ENCODE peak calls at places on chromosomes 5 and 9, in eight cellular contexts. One of them, this sample, is unnamed.

GRCh38 chr9:34526026-34526425 is 3.2 kb upstream of the ENHO start:
- DNase-seq in left ventricle myocardium inferior: no peak
- DNase-seq in CD8-positive, alpha-beta T cell: no peak
- DNase-seq in naive thymus-derived CD4-positive, alpha-beta T cell: no peak
- DNase-seq in Jurkat, Clone E6-1: no peak
- DNase-seq in CD8-positive, alpha-beta memory T cell: no peak
- DNase-seq in mucosa of descending colon: no peak
- DNase-seq in fibroblast of pulmonary artery: no peak
- DNase-seq in this sample: no peak

GRCh38 chr9:123364241-123364824 is 8.3 kb downstream of the CRB2 start:
- DNase-seq in fibroblast of pulmonary artery: peak
- DNase-seq in Jurkat, Clone E6-1: no peak
- DNase-seq in CD8-positive, alpha-beta T cell: no peak
- DNase-seq in mucosa of descending colon: no peak
- DNase-seq in left ventricle myocardium inferior: no peak
- DNase-seq in naive thymus-derived CD4-positive, alpha-beta T cell: no peak
- DNase-seq in CD8-positive, alpha-beta memory T cell: no peak
- DNase-seq in this sample: no peak

GRCh38 chr9:135555910-135556309 is 5.6 kb upstream of the PAEP start:
- DNase-seq in naive thymus-derived CD4-positive, alpha-beta T cell: no peak
- DNase-seq in CD8-positive, alpha-beta T cell: no peak
- DNase-seq in mucosa of descending colon: no peak
- DNase-seq in fibroblast of pulmonary artery: no peak
- DNase-seq in left ventricle myocardium inferior: no peak
- DNase-seq in Jurkat, Clone E6-1: no peak
- DNase-seq in CD8-positive, alpha-beta memory T cell: no peak
- DNase-seq in this sample: no peak

GRCh38 chr9:131010482-131011273 is 1.7 kb downstream of the LAMC3 start:
- DNase-seq in CD8-positive, alpha-beta T cell: no peak
- DNase-seq in naive thymus-derived CD4-positive, alpha-beta T cell: no peak
- DNase-seq in left ventricle myocardium inferior: no peak
- DNase-seq in Jurkat, Clone E6-1: no peak
- DNase-seq in CD8-positive, alpha-beta memory T cell: no peak
- DNase-seq in fibroblast of pulmonary artery: no peak
- DNase-seq in mucosa of descending colon: no peak
- DNase-seq in this sample: no peak

GRCh38 chr9:4674783-4675182 is 4.6 kb upstream of the CDC37L1 start:
- DNase-seq in fibroblast of pulmonary artery: peak
- DNase-seq in naive thymus-derived CD4-positive, alpha-beta T cell: no peak
- DNase-seq in mucosa of descending colon: no peak
- DNase-seq in CD8-positive, alpha-beta memory T cell: no peak
- DNase-seq in left ventricle myocardium inferior: no peak
- DNase-seq in CD8-positive, alpha-beta T cell: no peak
- DNase-seq in Jurkat, Clone E6-1: no peak
- DNase-seq in this sample: no peak

GRCh38 chr5:50300878-50301277 is 140.2 kb downstream of the EMB start:
- DNase-seq in Jurkat, Clone E6-1: no peak
- DNase-seq in CD8-positive, alpha-beta memory T cell: no peak
- DNase-seq in fibroblast of pulmonary artery: no peak
- DNase-seq in naive thymus-derived CD4-positive, alpha-beta T cell: no peak
- DNase-seq in mucosa of descending colon: no peak
- DNase-seq in CD8-positive, alpha-beta T cell: no peak
- DNase-seq in left ventricle myocardium inferior: no peak
- DNase-seq in this sample: no peak

GRCh38 chr5:50302815-50303490 is 138.1 kb downstream of the EMB start:
- DNase-seq in left ventricle myocardium inferior: no peak
- DNase-seq in CD8-positive, alpha-beta memory T cell: no peak
- DNase-seq in CD8-positive, alpha-beta T cell: no peak
- DNase-seq in fibroblast of pulmonary artery: peak
- DNase-seq in mucosa of descending colon: no peak
- DNase-seq in Jurkat, Clone E6-1: no peak
- DNase-seq in naive thymus-derived CD4-positive, alpha-beta T cell: no peak
- DNase-seq in this sample: no peak

GRCh38 chr9:123111427-123111826 is 78.0 kb downstream of the GPR21 start:
- DNase-seq in mucosa of descending colon: peak
- DNase-seq in left ventricle myocardium inferior: no peak
- DNase-seq in Jurkat, Clone E6-1: no peak
- DNase-seq in fibroblast of pulmonary artery: no peak
- DNase-seq in CD8-positive, alpha-beta memory T cell: no peak
- DNase-seq in CD8-positive, alpha-beta T cell: no peak
- DNase-seq in naive thymus-derived CD4-positive, alpha-beta T cell: no peak
- DNase-seq in this sample: no peak

GRCh38 chr5:66960373-66961137 is 236.0 kb downstream of the CD180 start:
- DNase-seq in CD8-positive, alpha-beta memory T cell: no peak
- DNase-seq in Jurkat, Clone E6-1: no peak
- DNase-seq in CD8-positive, alpha-beta T cell: no peak
- DNase-seq in naive thymus-derived CD4-positive, alpha-beta T cell: no peak
- DNase-seq in fibroblast of pulmonary artery: peak
- DNase-seq in mucosa of descending colon: peak
- DNase-seq in left ventricle myocardium inferior: no peak
- DNase-seq in this sample: no peak

GRCh38 chr9:34463098-34463900 is 4.7 kb downstream of the DNAI1 start:
- DNase-seq in CD8-positive, alpha-beta memory T cell: no peak
- DNase-seq in fibroblast of pulmonary artery: peak
- DNase-seq in Jurkat, Clone E6-1: no peak
- DNase-seq in CD8-positive, alpha-beta T cell: no peak
- DNase-seq in left ventricle myocardium inferior: no peak
- DNase-seq in mucosa of descending colon: no peak
- DNase-seq in naive thymus-derived CD4-positive, alpha-beta T cell: no peak
- DNase-seq in this sample: no peak

GRCh38 chr9:14056235-14056930 is 257.6 kb downstream of the NFIB start:
- DNase-seq in CD8-positive, alpha-beta memory T cell: no peak
- DNase-seq in left ventricle myocardium inferior: no peak
- DNase-seq in Jurkat, Clone E6-1: no peak
- DNase-seq in CD8-positive, alpha-beta T cell: no peak
- DNase-seq in fibroblast of pulmonary artery: peak
- DNase-seq in naive thymus-derived CD4-positive, alpha-beta T cell: no peak
- DNase-seq in mucosa of descending colon: no peak
- DNase-seq in this sample: no peak

GRCh38 chr9:684950-685340 is 156.6 kb upstream of the DMRT1 start:
- DNase-seq in mucosa of descending colon: no peak
- DNase-seq in Jurkat, Clone E6-1: no peak
- DNase-seq in fibroblast of pulmonary artery: peak
- DNase-seq in CD8-positive, alpha-beta memory T cell: no peak
- DNase-seq in left ventricle myocardium inferior: no peak
- DNase-seq in naive thymus-derived CD4-positive, alpha-beta T cell: no peak
- DNase-seq in CD8-positive, alpha-beta T cell: no peak
- DNase-seq in this sample: no peak

DNA sequence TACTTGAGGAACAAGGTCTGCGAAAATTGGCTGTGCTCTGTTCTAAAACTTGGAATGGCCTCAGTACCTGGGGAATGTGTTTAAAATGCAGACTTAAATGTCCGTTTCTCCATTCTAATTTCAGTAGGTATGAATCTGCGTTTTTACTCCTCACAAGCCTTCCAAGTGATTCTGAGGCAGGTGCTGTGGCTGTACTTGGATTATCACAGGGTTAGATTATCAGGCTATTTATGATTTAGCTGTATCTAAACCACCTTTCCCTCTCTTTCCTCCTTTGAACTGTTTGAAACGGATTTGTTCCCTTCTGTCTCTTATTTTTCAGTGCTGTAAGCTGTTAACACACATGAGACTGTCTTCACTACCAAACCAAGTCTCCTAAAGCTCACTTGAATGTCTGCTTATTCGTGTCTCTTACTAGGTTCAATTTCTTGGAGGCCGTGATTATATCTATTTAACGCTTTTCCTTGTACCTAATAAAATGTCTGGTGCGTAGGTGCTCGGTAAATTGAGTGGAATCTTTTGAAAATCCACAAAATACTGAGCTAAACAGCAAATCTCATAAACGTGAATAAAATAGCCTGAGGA is 714 bp upstream of the CETN3 start:
- DNase-seq in CD8-positive, alpha-beta T cell: no peak
- DNase-seq in Jurkat, Clone E6-1: no peak
- DNase-seq in naive thymus-derived CD4-positive, alpha-beta T cell: no peak
- DNase-seq in fibroblast of pulmonary artery: no peak
- DNase-seq in left ventricle myocardium inferior: no peak
- DNase-seq in mucosa of descending colon: no peak
- DNase-seq in CD8-positive, alpha-beta memory T cell: no peak
- DNase-seq in this sample: no peak
- H3K4me3 ChIP-seq in CD8-positive, alpha-beta T cell: peak
- H3K4me3 ChIP-seq in Jurkat, Clone E6-1: peak
- H3K4me3 ChIP-seq in naive thymus-derived CD4-positive, alpha-beta T cell: peak
- H3K4me3 ChIP-seq in fibroblast of pulmonary artery: peak
- H3K4me3 ChIP-seq in left ventricle myocardium inferior: peak
- H3K4me3 ChIP-seq in mucosa of descending colon: peak
- H3K4me3 ChIP-seq in CD8-positive, alpha-beta memory T cell: peak
- H3K4me3 ChIP-seq in this sample: peak

GRCh38 chr5:59770953-59771352 is 122.6 kb downstream of the PDE4D start:
- DNase-seq in Jurkat, Clone E6-1: no peak
- DNase-seq in naive thymus-derived CD4-positive, alpha-beta T cell: no peak
- DNase-seq in left ventricle myocardium inferior: no peak
- DNase-seq in fibroblast of pulmonary artery: no peak
- DNase-seq in CD8-positive, alpha-beta memory T cell: no peak
- DNase-seq in mucosa of descending colon: no peak
- DNase-seq in CD8-positive, alpha-beta T cell: no peak
- DNase-seq in this sample: no peak

GRCh38 chr5:59769832-59770231 is 123.7 kb downstream of the PDE4D start:
- DNase-seq in left ventricle myocardium inferior: no peak
- DNase-seq in CD8-positive, alpha-beta T cell: no peak
- DNase-seq in Jurkat, Clone E6-1: no peak
- DNase-seq in mucosa of descending colon: no peak
- DNase-seq in naive thymus-derived CD4-positive, alpha-beta T cell: no peak
- DNase-seq in CD8-positive, alpha-beta memory T cell: no peak
- DNase-seq in fibroblast of pulmonary artery: no peak
- DNase-seq in this sample: no peak

GRCh38 chr5:59767753-59768159 is 125.8 kb downstream of the PDE4D start:
- DNase-seq in left ventricle myocardium inferior: no peak
- DNase-seq in CD8-positive, alpha-beta memory T cell: no peak
- DNase-seq in naive thymus-derived CD4-positive, alpha-beta T cell: no peak
- DNase-seq in mucosa of descending colon: no peak
- DNase-seq in fibroblast of pulmonary artery: peak
- DNase-seq in CD8-positive, alpha-beta T cell: no peak
- DNase-seq in Jurkat, Clone E6-1: no peak
- DNase-seq in this sample: no peak

GRCh38 chr5:59768204-59769040 is 125.1 kb downstream of the PDE4D start:
- DNase-seq in CD8-positive, alpha-beta T cell: no peak
- DNase-seq in naive thymus-derived CD4-positive, alpha-beta T cell: no peak
- DNase-seq in CD8-positive, alpha-beta memory T cell: no peak
- DNase-seq in fibroblast of pulmonary artery: peak
- DNase-seq in left ventricle myocardium inferior: peak
- DNase-seq in Jurkat, Clone E6-1: no peak
- DNase-seq in mucosa of descending colon: peak
- DNase-seq in this sample: no peak

GRCh38 chr5:59769041-59769360 is 124.5 kb downstream of the PDE4D start:
- DNase-seq in naive thymus-derived CD4-positive, alpha-beta T cell: no peak
- DNase-seq in CD8-positive, alpha-beta T cell: no peak
- DNase-seq in mucosa of descending colon: no peak
- DNase-seq in CD8-positive, alpha-beta memory T cell: no peak
- DNase-seq in fibroblast of pulmonary artery: peak
- DNase-seq in left ventricle myocardium inferior: no peak
- DNase-seq in Jurkat, Clone E6-1: no peak
- DNase-seq in this sample: no peak
- H3K4me3 ChIP-seq in naive thymus-derived CD4-positive, alpha-beta T cell: no peak
- H3K4me3 ChIP-seq in CD8-positive, alpha-beta T cell: no peak
- H3K4me3 ChIP-seq in mucosa of descending colon: no peak
- H3K4me3 ChIP-seq in CD8-positive, alpha-beta memory T cell: no peak
- H3K4me3 ChIP-seq in fibroblast of pulmonary artery: peak
- H3K4me3 ChIP-seq in left ventricle myocardium inferior: peak
- H3K4me3 ChIP-seq in Jurkat, Clone E6-1: no peak
- H3K4me3 ChIP-seq in this sample: no peak

DNA sequence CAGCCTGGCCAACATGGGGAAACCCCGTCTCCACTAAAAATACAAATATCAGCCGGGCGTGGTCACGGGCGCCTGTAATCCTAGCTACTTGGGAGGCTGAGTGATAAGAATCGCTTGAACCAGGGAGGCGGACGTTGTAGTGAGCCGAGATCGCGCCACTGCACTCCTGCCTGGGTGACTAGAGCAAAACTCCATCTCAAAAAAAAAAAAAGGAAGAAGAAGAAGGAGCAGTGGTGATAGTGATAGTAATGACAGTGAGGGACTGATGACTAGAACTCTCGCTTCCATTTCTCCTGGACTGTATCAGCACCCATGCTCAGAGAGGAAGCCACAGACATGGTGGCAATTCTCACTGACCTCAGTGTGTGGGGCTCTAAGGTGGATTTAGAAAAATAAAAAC is 52.6 kb upstream of the CLINT1 start:
- DNase-seq in Jurkat, Clone E6-1: no peak
- DNase-seq in naive thymus-derived CD4-positive, alpha-beta T cell: no peak
- DNase-seq in CD8-positive, alpha-beta T cell: no peak
- DNase-seq in left ventricle myocardium inferior: no peak
- DNase-seq in fibroblast of pulmonary artery: no peak
- DNase-seq in CD8-positive, alpha-beta memory T cell: no peak
- DNase-seq in mucosa of descending colon: no peak
- DNase-seq in this sample: no peak
- H3K4me3 ChIP-seq in Jurkat, Clone E6-1: no peak
- H3K4me3 ChIP-seq in naive thymus-derived CD4-positive, alpha-beta T cell: no peak
- H3K4me3 ChIP-seq in CD8-positive, alpha-beta T cell: no peak
- H3K4me3 ChIP-seq in left ventricle myocardium inferior: no peak
- H3K4me3 ChIP-seq in fibroblast of pulmonary artery: no peak
- H3K4me3 ChIP-seq in CD8-positive, alpha-beta memory T cell: no peak
- H3K4me3 ChIP-seq in mucosa of descending colon: no peak
- H3K4me3 ChIP-seq in this sample: no peak

DNA sequence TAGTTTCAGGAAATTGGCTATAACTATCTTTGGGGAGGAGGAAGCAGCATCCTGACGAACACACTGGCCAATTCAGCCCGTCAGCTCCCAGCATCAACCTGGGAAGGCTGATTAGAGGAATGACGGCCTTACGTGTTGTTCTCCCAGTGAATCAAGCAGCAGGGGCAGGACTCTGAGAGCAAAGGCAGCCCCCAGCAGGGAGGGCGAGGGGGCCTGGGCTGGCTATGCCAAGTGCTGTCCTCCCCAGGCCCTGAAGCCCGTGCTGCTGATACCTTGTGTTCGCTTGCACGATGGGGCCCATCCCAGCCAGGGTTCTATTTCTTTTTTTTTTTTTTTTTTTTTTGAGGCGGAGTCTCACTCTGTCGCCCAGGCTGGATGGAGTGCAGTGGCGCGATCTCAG is 254.1 kb downstream of the FSTL4 start:
- DNase-seq in CD8-positive, alpha-beta T cell: no peak
- DNase-seq in fibroblast of pulmonary artery: no peak
- DNase-seq in CD8-positive, alpha-beta memory T cell: no peak
- DNase-seq in left ventricle myocardium inferior: no peak
- DNase-seq in mucosa of descending colon: no peak
- DNase-seq in naive thymus-derived CD4-positive, alpha-beta T cell: no peak
- DNase-seq in Jurkat, Clone E6-1: no peak
- DNase-seq in this sample: no peak
- H3K4me3 ChIP-seq in CD8-positive, alpha-beta T cell: no peak
- H3K4me3 ChIP-seq in fibroblast of pulmonary artery: no peak
- H3K4me3 ChIP-seq in CD8-positive, alpha-beta memory T cell: no peak
- H3K4me3 ChIP-seq in left ventricle myocardium inferior: no peak
- H3K4me3 ChIP-seq in mucosa of descending colon: no peak
- H3K4me3 ChIP-seq in naive thymus-derived CD4-positive, alpha-beta T cell: no peak
- H3K4me3 ChIP-seq in Jurkat, Clone E6-1: no peak
- H3K4me3 ChIP-seq in this sample: no peak

DNA sequence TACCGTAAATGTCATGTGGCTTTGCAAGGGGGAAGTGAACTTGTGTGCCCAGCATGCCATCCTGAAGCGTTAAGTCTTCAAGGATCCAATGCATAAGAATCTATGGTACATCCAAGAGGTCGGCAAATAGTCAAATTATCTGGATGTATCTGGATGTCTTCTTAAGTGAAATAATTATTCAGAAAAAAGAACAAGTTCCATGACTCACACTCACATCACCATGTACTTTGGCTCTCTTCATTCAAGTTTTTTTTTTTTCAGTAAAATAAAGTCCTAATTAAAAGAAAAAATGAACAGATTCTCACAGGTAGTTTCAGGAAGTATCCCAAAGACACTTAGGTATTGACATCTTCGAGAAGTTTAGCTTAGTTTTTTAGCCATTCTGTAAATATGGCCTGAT is 62.7 kb upstream of the MEGF10 start:
- DNase-seq in CD8-positive, alpha-beta memory T cell: no peak
- DNase-seq in left ventricle myocardium inferior: no peak
- DNase-seq in CD8-positive, alpha-beta T cell: no peak
- DNase-seq in naive thymus-derived CD4-positive, alpha-beta T cell: no peak
- DNase-seq in Jurkat, Clone E6-1: no peak
- DNase-seq in mucosa of descending colon: no peak
- DNase-seq in fibroblast of pulmonary artery: no peak
- DNase-seq in this sample: no peak
- H3K4me3 ChIP-seq in CD8-positive, alpha-beta memory T cell: no peak
- H3K4me3 ChIP-seq in left ventricle myocardium inferior: no peak
- H3K4me3 ChIP-seq in CD8-positive, alpha-beta T cell: no peak
- H3K4me3 ChIP-seq in naive thymus-derived CD4-positive, alpha-beta T cell: no peak
- H3K4me3 ChIP-seq in Jurkat, Clone E6-1: no peak
- H3K4me3 ChIP-seq in mucosa of descending colon: no peak
- H3K4me3 ChIP-seq in fibroblast of pulmonary artery: no peak
- H3K4me3 ChIP-seq in this sample: no peak